ENCODE peak calls at places on chromosomes 7 and 10, in four cellular contexts. Y, F, R and J are unnamed samples.

GRCh38 chr10:93070378-93071176 is 3.1 kb upstream of the CYP26A1 start:
- DNase-seq in Y (no peak), F (no peak), R (no peak), J (no peak)

GRCh38 chr10:80077869-80078447 is 507 bp upstream of the TMEM254 start:
- DNase-seq in Y (no peak), F (no peak), R (no peak), J (no peak)

GRCh38 chr10:77886795-77887355 is 39.7 kb downstream of the DLG5 start:
- DNase-seq in Y (no peak), F (no peak), R (no peak), J (no peak)

GRCh38 chr10:69360485-69361302 is 56.0 kb downstream of the TACR2 start:
- DNase-seq in Y (peak; percentile 68), F (peak; percentile 91), R (peak; percentile 26), J (peak; percentile 44)

GRCh38 chr10:70441161-70441876 is at the start of gene NODAL:
- DNase-seq in Y (no peak), F (no peak), R (no peak), J (no peak)

GRCh38 chr10:46515402-46516192 is 40.9 kb downstream of the GPRIN2 start:
- DNase-seq in Y (no peak), F (no peak), R (no peak), J (no peak)

GRCh38 chr7:33091111-33091531 is 18.1 kb downstream of the RP9 start:
- DNase-seq in Y (no peak), F (peak; percentile 91), R (peak; percentile 32), J (no peak)

GRCh38 chr7:8365499-8366110 is 67.8 kb upstream of the NXPH1 start:
- DNase-seq in Y (no peak), F (peak; percentile 48), R (no peak), J (no peak)

GRCh38 chr10:77844713-77845454 is 81.7 kb downstream of the DLG5 start:
- DNase-seq in Y (no peak), F (peak; percentile 89), R (no peak), J (peak; percentile 71)

GRCh38 chr10:43336061-43336460 is 35.4 kb upstream of the FXYD4 start:
- DNase-seq in Y (no peak), F (no peak), R (no peak), J (no peak)

GRCh38 chr10:43340101-43340500 is 31.3 kb upstream of the FXYD4 start:
- DNase-seq in Y (no peak), F (no peak), R (no peak), J (no peak)

GRCh38 chr10:43339136-43339535 is 32.3 kb upstream of the FXYD4 start:
- DNase-seq in Y (no peak), F (no peak), R (no peak), J (no peak)

GRCh38 chr10:43336641-43337318 is 34.7 kb upstream of the FXYD4 start:
- DNase-seq in Y (no peak), F (peak; percentile 42), R (no peak), J (no peak)

GRCh38 chr10:43338117-43338516 is 33.3 kb upstream of the FXYD4 start:
- DNase-seq in Y (no peak), F (no peak), R (no peak), J (no peak)
- TF ChIP-seq CTCF in Y (no peak), F (no peak), R (no peak), J (no peak)

GRCh38 chr10:5343561-5343960 is 21.2 kb upstream of the UCN3 start:
- DNase-seq in Y (no peak), F (no peak), R (no peak), J (no peak)
- TF ChIP-seq CTCF in Y (no peak), F (no peak), R (peak; percentile 7), J (no peak)

GRCh38 chr7:98733036-98733435 is 116.0 kb downstream of the NPTX2 start:
- DNase-seq in Y (no peak), F (peak; percentile 20), R (no peak), J (no peak)
- TF ChIP-seq CTCF in Y (peak; percentile 30), F (peak; percentile 37), R (peak; percentile 46), J (peak; percentile 32)

GRCh38 chr7:141752634-141753033 is 11.3 kb upstream of the TAS2R3 start:
- DNase-seq in Y (no peak), F (no peak), R (no peak), J (no peak)
- TF ChIP-seq CTCF in Y (no peak), F (peak; percentile 15), R (peak; percentile 24), J (no peak)

GRCh38 chr10:62554632-62555199 is 180.5 kb downstream of the ZNF365 start:
- DNase-seq in Y (no peak), F (peak; percentile 38), R (peak; percentile 15), J (peak; percentile 34)
- TF ChIP-seq CTCF in Y (no peak), F (peak; percentile 63), R (peak; percentile 63), J (peak; percentile 57)

DNA sequence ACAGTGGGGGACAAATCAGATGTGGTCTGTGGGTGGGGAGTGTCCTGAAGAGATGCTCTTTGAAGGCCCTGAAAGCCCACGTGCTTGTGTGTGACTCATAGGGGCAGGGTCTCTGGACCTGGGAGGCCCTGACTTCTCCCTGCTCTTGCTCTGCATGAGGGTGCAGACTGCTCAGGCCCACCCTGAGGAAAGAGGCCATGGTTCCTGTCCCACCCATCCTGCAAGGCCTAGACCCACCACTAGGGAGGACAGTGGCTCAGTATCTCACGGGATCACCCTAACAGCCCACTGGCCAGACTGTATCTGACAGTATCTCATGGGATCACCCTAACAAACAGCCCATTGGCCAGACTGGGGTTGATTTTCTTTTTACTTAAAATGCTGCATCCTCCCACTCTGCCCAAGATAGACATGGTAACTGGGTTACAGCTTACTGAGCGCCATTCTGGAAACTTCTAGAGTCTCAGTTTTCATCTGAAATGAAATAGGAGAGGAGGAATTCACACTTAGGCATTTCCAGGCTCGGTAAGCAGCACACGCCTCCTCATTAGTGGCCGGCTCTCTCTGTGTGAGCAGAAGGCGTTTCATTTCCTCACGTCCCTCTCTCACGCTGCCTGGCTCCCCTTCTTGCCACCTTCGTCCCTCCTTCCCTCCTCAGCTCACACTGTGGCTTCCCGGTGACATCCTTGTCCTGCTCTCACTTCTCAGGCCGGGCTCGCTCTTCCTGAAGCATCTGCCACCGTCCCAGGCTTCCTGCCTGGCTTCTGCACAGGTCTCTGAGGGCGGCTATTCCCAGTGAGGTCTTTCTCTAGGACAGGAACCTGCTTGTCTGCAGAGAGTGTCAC is 242.6 kb downstream of the GLRX3 start:
- DNase-seq in Y (no peak), F (no peak), R (no peak), J (no peak)
- TF ChIP-seq CTCF in Y (no peak), F (no peak), R (no peak), J (no peak)